ENCODE peak calls at places on chromosomes 13 and 19, in eight cellular contexts. P is AG04450, K is right lobe of liver, X is upper lobe of right lung, T is breast epithelium, H is cardiac muscle cell, N is lower lobe of right lung, O is endothelial cell of umbilical vein. R is an unnamed sample. For H3K9me3, the result is how much of the 10 kb centered on the place peaks cover.

GRCh38 chr13:34678154-34678553 is 263.9 kb upstream of the NBEA start:
- DNase-seq in K (no peak), X (no peak), T (no peak), O (peak), P (no peak), H (peak), N (no peak), R (no peak)

GRCh38 chr19:1173160-1173844 is 766 bp downstream of the SBNO2 start:
- DNase-seq in T (no peak), K (no peak), H (no peak), N (no peak), X (peak), O (no peak), P (no peak), R (no peak)

GRCh38 chr13:95317037-95317989 is 16.1 kb upstream of the ABCC4 start:
- DNase-seq in H (peak), T (no peak), K (no peak), P (no peak), O (no peak), N (no peak), X (no peak), R (peak)

GRCh38 chr19:11152318-11153062 is 3.1 kb downstream of the SPC24 start:
- DNase-seq in N (no peak), O (peak), X (no peak), K (peak), P (no peak), H (peak), T (peak), R (peak)

GRCh38 chr19:14550201-14550754 is 20.9 kb downstream of the TECR start:
- DNase-seq in N (no peak), P (no peak), T (peak), O (no peak), X (no peak), K (peak), H (peak), R (no peak)

GRCh38 chr13:31807090-31807541 is 67.8 kb downstream of the RXFP2 start:
- DNase-seq in X (no peak), K (no peak), T (no peak), N (no peak), H (peak), P (no peak), O (no peak), R (no peak)

GRCh38 chr19:940591-941291 is 14.9 kb downstream of the ARID3A start:
- DNase-seq in N (peak), X (peak), H (no peak), P (peak), O (peak), T (peak), K (peak), R (peak)

GRCh38 chr19:46745521-46746280 is at the start of gene FKRP:
- DNase-seq in K (no peak), N (no peak), O (no peak), X (no peak), H (no peak), T (no peak), P (no peak), R (peak)

GRCh38 chr19:43591904-43592772 is 3.8 kb downstream of the IRGQ start:
- DNase-seq in P (no peak), H (no peak), T (no peak), N (no peak), O (no peak), X (no peak), K (no peak), R (no peak)

GRCh38 chr13:98517576-98518310 is 59.2 kb downstream of the STK24 start:
- DNase-seq in O (no peak), T (no peak), P (no peak), X (no peak), K (no peak), H (no peak), N (no peak), R (no peak)

GRCh38 chr13:21825801-21826200 is 154.9 kb downstream of the FGF9 start:
- DNase-seq in K (no peak), P (no peak), X (no peak), O (no peak), T (no peak), N (no peak), H (no peak), R (no peak)

GRCh38 chr19:45130888-45131615 is 29.7 kb downstream of the NKPD1 start:
- DNase-seq in T (no peak), P (no peak), H (no peak), K (no peak), N (no peak), O (peak), X (no peak), R (peak)

GRCh38 chr19:45496349-45496953 is 396 bp downstream of the RTN2 start:
- DNase-seq in H (peak), P (no peak), X (peak), O (peak), T (no peak), K (no peak), N (no peak), R (peak)

GRCh38 chr13:32471187-32471922 is 43.4 kb upstream of the N4BP2L1 start:
- DNase-seq in P (peak), X (no peak), O (no peak), T (no peak), H (peak), N (no peak), K (no peak), R (no peak)

GRCh38 chr19:29843180-29844051 is 31.6 kb downstream of the CCNE1 start:
- DNase-seq in H (peak), N (peak), K (peak), O (no peak), T (no peak), P (no peak), X (peak), R (no peak)

GRCh38 chr13:20472531-20472930 is 53.1 kb downstream of the CRYL1 start:
- DNase-seq in T (no peak), O (no peak), K (no peak), P (no peak), N (no peak), H (no peak), X (no peak), R (no peak)

GRCh38 chr13:94382960-94383359 is 96.5 kb downstream of the DCT start:
- DNase-seq in T (no peak), K (no peak), P (no peak), H (no peak), N (no peak), X (no peak), O (no peak), R (no peak)

GRCh38 chr19:2587001-2587719 is 111.2 kb downstream of the GADD45B start:
- DNase-seq in N (no peak), O (no peak), X (no peak), P (no peak), K (no peak), T (peak), H (no peak), R (no peak)

GRCh38 chr19:48661746-48662145 is 11.1 kb downstream of the NTN5 start:
- DNase-seq in T (no peak), K (no peak), N (no peak), X (no peak), H (no peak), P (no peak), O (no peak), R (no peak)

GRCh38 chr19:18657590-18658365 is 20.9 kb downstream of the KLHL26 start:
- DNase-seq in P (peak), N (no peak), O (no peak), X (no peak), T (no peak), K (no peak), H (peak), R (no peak)

GRCh38 chr19:13029301-13029880 is 34.1 kb downstream of the NFIX start:
- DNase-seq in X (no peak), H (no peak), O (no peak), P (no peak), N (no peak), T (no peak), K (no peak), R (no peak)

GRCh38 chr19:33811246-33811645 is 14.6 kb downstream of the KCTD15 start:
- DNase-seq in T (no peak), X (peak), H (no peak), N (peak), O (no peak), P (no peak), K (peak), R (no peak)

GRCh38 chr13:24085662-24086061 is 74.9 kb upstream of the SPATA13 start:
- DNase-seq in P (no peak), H (no peak), O (no peak), T (no peak), N (no peak), K (no peak), X (no peak), R (no peak)

GRCh38 chr13:100872761-100873160 is 198.2 kb upstream of the TMTC4 start:
- DNase-seq in O (no peak), P (no peak), N (no peak), H (no peak), X (no peak), T (no peak), K (no peak), R (peak)

GRCh38 chr13:45875951-45876350 is 24.4 kb upstream of the SIAH3 start:
- DNase-seq in X (no peak), P (no peak), H (no peak), K (no peak), N (no peak), T (no peak), O (no peak), R (no peak)

GRCh38 chr19:1183543-1184172 is 9.6 kb upstream of the SBNO2 start:
- DNase-seq in T (peak), N (peak), O (peak), X (no peak), P (no peak), K (peak), H (no peak), R (peak)

GRCh38 chr13:29865934-29866333 is 15.5 kb upstream of the UBL3 start:
- DNase-seq in H (no peak), P (no peak), K (no peak), X (no peak), N (no peak), T (no peak), O (no peak), R (no peak)

GRCh38 chr19:55146648-55147218 is 2.3 kb downstream of the TNNT1 start:
- DNase-seq in P (no peak), K (no peak), N (no peak), T (no peak), O (no peak), H (no peak), X (no peak), R (no peak)

GRCh38 chr19:55149078-55150003 is at the start of gene TNNT1:
- DNase-seq in P (no peak), K (no peak), O (no peak), X (peak), N (no peak), T (no peak), H (no peak), R (no peak)

GRCh38 chr19:55145241-55145640 is 3.8 kb downstream of the TNNT1 start:
- DNase-seq in P (no peak), H (no peak), N (no peak), X (no peak), T (no peak), O (no peak), K (no peak), R (no peak)

GRCh38 chr19:55147408-55148251 is 1.4 kb downstream of the TNNT1 start:
- DNase-seq in O (no peak), X (no peak), N (no peak), H (no peak), P (no peak), K (no peak), T (no peak), R (no peak)

GRCh38 chr19:55146078-55146647 is 2.8 kb downstream of the TNNT1 start:
- DNase-seq in T (no peak), N (no peak), O (no peak), P (no peak), K (no peak), H (peak), X (no peak), R (no peak)
- H3K4me3 ChIP-seq in T (peak), N (peak), O (no peak), P (no peak), K (no peak), H (peak), X (no peak), R (no peak)

GRCh38 chr13:110925023-110925608 is 10.2 kb upstream of the ANKRD10 start:
- DNase-seq in X (no peak), H (peak), T (no peak), N (no peak), K (no peak), O (no peak), P (no peak), R (no peak)
- H3K9me3 ChIP-seq in X (under half), H (under half), T (under half), N (under half), K (under half), O (under half), P (under half), R (under half)

GRCh38 chr13:105272660-105273631 is 1262.5 kb downstream of the EFNB2 start:
- DNase-seq in T (no peak), O (no peak), H (no peak), X (no peak), P (no peak), N (no peak), K (no peak), R (no peak)

GRCh38 chr13:105273665-105274222 is 1261.7 kb downstream of the EFNB2 start:
- DNase-seq in P (no peak), N (no peak), T (no peak), X (no peak), K (no peak), H (no peak), O (no peak), R (no peak)

GRCh38 chr13:105276571-105276970 is 1258.9 kb downstream of the EFNB2 start:
- DNase-seq in N (no peak), K (no peak), H (no peak), O (no peak), P (no peak), T (no peak), X (no peak), R (no peak)

DNA sequence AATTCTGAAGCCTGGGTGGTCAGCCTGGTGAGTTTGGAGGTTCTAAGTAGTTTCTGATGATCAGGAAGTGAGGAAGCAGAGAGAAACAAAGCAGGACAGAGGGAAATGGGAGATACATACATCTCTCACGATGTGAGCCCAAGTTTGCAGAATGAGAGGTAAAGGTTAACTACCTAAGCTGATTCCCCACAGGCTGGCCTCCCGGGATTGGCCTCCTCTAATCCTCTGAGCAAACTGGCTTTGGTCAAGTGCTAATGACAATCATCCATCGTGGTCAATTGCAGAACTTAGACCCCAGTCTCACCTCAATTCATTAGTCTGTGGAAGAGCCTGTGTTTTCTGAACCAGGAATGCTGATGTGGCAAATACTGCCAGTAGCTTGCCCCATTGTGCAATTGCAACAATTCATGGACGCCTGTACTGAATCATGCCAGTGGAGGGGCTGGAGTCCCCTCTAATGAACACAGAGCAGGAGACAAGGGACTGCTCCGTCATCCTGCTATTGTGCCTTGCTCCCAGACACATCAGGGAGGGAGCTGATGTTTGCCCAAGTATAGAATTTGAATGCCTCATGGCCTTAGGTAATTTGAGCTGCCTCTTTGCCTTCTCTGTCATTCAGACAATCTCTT is 1256.6 kb downstream of the EFNB2 start:
- DNase-seq in K (no peak), H (no peak), P (no peak), N (no peak), T (no peak), X (no peak), O (no peak), R (no peak)
- H3K4me3 ChIP-seq in K (no peak), H (no peak), P (no peak), N (no peak), T (no peak), X (no peak), O (no peak), R (no peak)

GRCh38 chr19:57071414-57071813 is 48.4 kb upstream of the USP29 start:
- DNase-seq in P (no peak), X (no peak), O (no peak), H (no peak), N (no peak), T (no peak), K (no peak), R (no peak)
- H3K9me3 ChIP-seq in P (half or more), X (under half), O (under half), H (under half), N (under half), T (under half), K (under half), R (under half)

GRCh38 chr13:112053744-112054615 is 13.0 kb upstream of the SOX1 start:
- DNase-seq in H (no peak), K (no peak), P (no peak), O (no peak), N (no peak), X (no peak), T (no peak), R (no peak)
- H3K4me3 ChIP-seq in H (no peak), K (no peak), P (no peak), O (no peak), N (no peak), X (no peak), T (no peak), R (no peak)

GRCh38 chr19:50181121-50181520 is 18.0 kb upstream of the IZUMO2 start:
- DNase-seq in H (no peak), P (no peak), N (no peak), T (no peak), X (no peak), O (no peak), K (no peak), R (no peak)

GRCh38 chr19:50187937-50188336 is 15.5 kb upstream of the MYH14 start:
- DNase-seq in O (no peak), T (no peak), N (no peak), H (no peak), X (no peak), K (no peak), P (no peak), R (no peak)

GRCh38 chr19:50178859-50179537 is 15.9 kb upstream of the IZUMO2 start:
- DNase-seq in H (no peak), O (no peak), N (no peak), K (no peak), T (no peak), X (no peak), P (no peak), R (no peak)

GRCh38 chr19:50189326-50189725 is 14.1 kb upstream of the MYH14 start:
- DNase-seq in H (no peak), X (no peak), K (no peak), P (no peak), T (no peak), N (no peak), O (no peak), R (no peak)

DNA sequence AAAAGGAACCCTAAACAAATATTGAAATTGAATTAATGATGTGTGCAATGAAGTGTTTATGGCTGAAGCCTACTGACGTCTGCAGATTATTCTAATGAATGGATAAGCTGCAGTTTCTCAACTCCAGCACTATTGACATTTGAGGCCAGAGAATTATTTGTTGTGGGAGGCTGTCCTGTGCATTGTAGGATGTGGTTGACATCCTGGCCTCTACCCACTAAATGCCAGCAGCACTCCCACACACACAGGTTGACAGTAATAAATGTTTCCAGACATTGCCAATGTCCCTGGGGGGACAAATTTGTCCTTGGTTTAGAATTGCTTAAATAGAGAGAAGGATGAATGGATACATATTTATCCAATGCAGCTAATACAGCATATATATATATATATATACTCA is 19.2 kb upstream of the MYH14 start:
- DNase-seq in O (no peak), X (no peak), N (no peak), H (no peak), K (no peak), T (no peak), P (no peak), R (no peak)
- H3K9me3 ChIP-seq in O (under half), X (under half), N (under half), H (under half), K (under half), T (under half), P (under half), R (under half)

DNA sequence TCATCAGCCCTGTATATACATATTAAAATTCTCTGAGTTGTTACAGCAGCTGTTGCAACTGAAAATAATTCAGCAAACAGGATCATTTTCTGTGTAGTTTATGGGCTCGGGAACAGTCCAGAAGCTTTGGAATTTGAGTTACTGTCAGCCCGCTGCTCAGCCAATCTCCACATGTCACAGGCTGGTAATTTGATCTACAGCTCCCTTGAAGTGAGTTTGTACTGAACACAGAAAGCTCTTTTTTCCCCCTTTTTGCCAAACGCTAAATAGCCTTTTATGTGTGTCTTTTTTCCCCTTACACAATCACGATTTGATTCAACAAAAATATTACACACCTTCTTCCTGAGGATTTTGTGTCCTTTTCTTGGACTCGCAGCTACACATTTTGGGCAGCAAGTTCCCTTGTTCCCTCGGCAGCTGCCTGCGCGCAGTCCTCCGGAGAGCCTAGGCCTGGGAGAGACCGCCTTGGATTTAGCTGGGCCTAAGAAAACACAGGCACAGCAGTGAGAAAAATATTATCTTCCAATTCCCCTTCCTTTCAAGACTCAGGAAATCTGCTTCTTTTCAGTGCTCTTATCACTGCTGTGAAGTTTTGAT is 371.4 kb downstream of the KCNRG start:
- DNase-seq in X (no peak), H (peak), P (peak), O (peak), T (no peak), N (no peak), K (peak), R (peak)
- H3K4me3 ChIP-seq in X (peak), H (no peak), P (peak), O (no peak), T (no peak), N (peak), K (no peak), R (no peak)

R was measured in MG63.